ENCODE peak calls at places on chromosome 12, in six cellular contexts. J, R, S, Z, X and B are unnamed samples.

GRCh38 chr12:23126794-23127193 is 501.8 kb downstream of the ETNK1 start:
- DNase-seq in J (no peak), X (no peak), Z (no peak), S (no peak), R (no peak), B (no peak)

GRCh38 chr12:9730011-9730410 is 2.9 kb downstream of the CLECL1 start:
- DNase-seq in X (no peak), J (no peak), S (no peak), Z (no peak), R (no peak), B (no peak)

GRCh38 chr12:82950362-82950761 is 263.7 kb downstream of the TMTC2 start:
- DNase-seq in J (no peak), X (no peak), Z (no peak), R (no peak), S (no peak), B (no peak)

GRCh38 chr12:116547955-116548471 is 11.2 kb upstream of the MAP1LC3B2 start:
- DNase-seq in Z (no peak), J (no peak), X (no peak), R (no peak), S (no peak), B (peak)

GRCh38 chr12:124774462-124775167 is 89.0 kb downstream of the SCARB1 start:
- DNase-seq in J (no peak), R (peak), S (peak), Z (no peak), X (peak), B (peak)

GRCh38 chr12:125228519-125229260 is 163.5 kb downstream of the AACS start:
- DNase-seq in X (no peak), R (no peak), J (no peak), S (no peak), Z (no peak), B (no peak)

GRCh38 chr12:57454566-57455373 is at the start of gene INHBE:
- DNase-seq in X (no peak), Z (no peak), R (no peak), S (no peak), J (no peak), B (peak)

GRCh38 chr12:3530548-3530947 is 39.5 kb downstream of the PRMT8 start:
- DNase-seq in R (no peak), X (no peak), J (peak), Z (peak), S (no peak), B (no peak)

GRCh38 chr12:108667349-108667748 is 33.7 kb upstream of the SELPLG start:
- DNase-seq in S (no peak), Z (no peak), X (no peak), R (no peak), J (no peak), B (no peak)

GRCh38 chr12:26666286-26666685 is 166.7 kb downstream of the ITPR2 start:
- DNase-seq in Z (no peak), R (no peak), J (no peak), X (no peak), S (no peak), B (no peak)

GRCh38 chr12:128337456-128338160 is 70.6 kb downstream of the TMEM132C start:
- DNase-seq in S (no peak), Z (no peak), X (no peak), R (no peak), J (no peak), B (no peak)

GRCh38 chr12:109738209-109738608 is 24.6 kb downstream of the FAM222A start:
- DNase-seq in J (no peak), X (no peak), Z (no peak), S (no peak), R (no peak), B (no peak)

GRCh38 chr12:32312049-32312670 is 87.2 kb upstream of the FGD4 start:
- DNase-seq in Z (no peak), X (no peak), S (no peak), J (no peak), R (peak), B (peak)

GRCh38 chr12:30847259-30847658 is 79.3 kb upstream of the TSPAN11 start:
- DNase-seq in S (no peak), Z (no peak), J (no peak), R (peak), X (no peak), B (peak)

GRCh38 chr12:85425926-85426325 is 145.9 kb downstream of the ALX1 start:
- DNase-seq in R (no peak), X (no peak), S (no peak), J (no peak), Z (no peak), B (no peak)

GRCh38 chr12:94421868-94422740 is 37.6 kb downstream of the CEP83 start:
- DNase-seq in S (no peak), R (no peak), Z (no peak), X (no peak), J (no peak), B (no peak)

GRCh38 chr12:55748230-55748993 is 5.5 kb downstream of the GDF11 start:
- DNase-seq in S (no peak), Z (no peak), J (no peak), R (no peak), X (no peak), B (no peak)

GRCh38 chr12:55746913-55747231 is 4.0 kb downstream of the GDF11 start:
- DNase-seq in R (no peak), J (no peak), X (no peak), Z (no peak), S (no peak), B (no peak)

GRCh38 chr12:55745361-55746146 is 2.6 kb downstream of the GDF11 start:
- DNase-seq in J (no peak), X (no peak), Z (no peak), R (peak), S (no peak), B (no peak)

GRCh38 chr12:55743967-55744931 is 1.3 kb downstream of the GDF11 start:
- DNase-seq in J (no peak), R (no peak), X (no peak), Z (no peak), S (no peak), B (no peak)

DNA sequence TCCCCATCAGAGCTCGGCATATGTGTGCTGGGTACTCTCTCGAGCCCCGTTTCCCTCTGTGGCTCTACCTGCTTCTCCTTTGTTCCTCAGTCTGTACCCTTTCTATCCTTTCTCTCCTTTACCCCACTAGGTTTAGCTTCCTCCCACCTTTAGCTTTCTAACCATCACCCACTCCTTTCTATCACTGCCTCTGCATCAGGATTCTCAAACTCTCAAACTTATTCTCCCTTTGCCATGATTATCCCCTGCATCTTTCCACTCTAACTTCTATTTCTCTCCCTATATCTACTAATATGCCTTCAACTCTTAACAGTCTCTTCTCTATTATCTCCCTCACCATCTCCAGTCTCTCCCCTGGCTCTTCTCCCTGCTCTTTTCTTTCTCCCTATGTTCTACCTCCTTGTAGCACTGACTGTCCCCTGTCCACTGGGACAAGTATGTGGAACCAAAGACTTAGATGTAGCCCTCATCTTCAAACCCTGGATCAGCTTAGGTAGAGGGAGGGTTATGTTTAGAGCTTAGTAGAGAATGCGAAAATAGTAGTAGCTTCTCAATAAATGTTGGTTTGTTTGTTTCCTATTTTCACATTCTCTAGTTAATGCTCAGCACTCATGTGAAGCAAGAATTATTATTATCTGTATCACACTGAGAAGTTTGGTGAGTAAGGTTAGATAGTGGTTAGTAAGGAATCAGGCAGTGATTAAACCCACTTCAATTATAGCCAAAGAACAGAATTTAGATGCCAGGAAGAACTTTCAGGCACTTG is 3.4 kb downstream of the GDF11 start:
- DNase-seq in S (no peak), J (no peak), X (no peak), R (no peak), Z (no peak), B (no peak)
- H3K4me3 ChIP-seq in S (no peak), J (no peak), X (no peak), R (peak), Z (no peak), B (no peak)

GRCh38 chr12:91264178-91264577 is 81.6 kb upstream of the DCN start:
- DNase-seq in J (no peak), S (no peak), Z (no peak), X (no peak), R (no peak), B (no peak)

GRCh38 chr12:91256471-91256870 is 73.9 kb upstream of the DCN start:
- DNase-seq in X (no peak), R (no peak), Z (no peak), J (no peak), S (no peak), B (peak)

GRCh38 chr12:91267039-91267438 is 84.4 kb upstream of the DCN start:
- DNase-seq in J (no peak), Z (no peak), R (no peak), X (no peak), S (no peak), B (no peak)

GRCh38 chr12:91262023-91262676 is 79.5 kb upstream of the DCN start:
- DNase-seq in Z (no peak), S (no peak), X (no peak), R (no peak), J (no peak), B (no peak)
- H3K4me3 ChIP-seq in Z (no peak), S (no peak), X (no peak), R (no peak), J (no peak), B (no peak)

GRCh38 chr12:67986632-67987031 is 2.6 kb upstream of the IFNG-AS1 start:
- DNase-seq in X (no peak), J (no peak), S (no peak), R (no peak), Z (no peak), B (peak)

GRCh38 chr12:67982165-67982563 is 7.1 kb upstream of the IFNG-AS1 start:
- DNase-seq in X (no peak), J (no peak), Z (no peak), R (no peak), S (no peak), B (peak)

GRCh38 chr12:67977668-67978067 is 11.6 kb upstream of the IFNG-AS1 start:
- DNase-seq in Z (no peak), J (no peak), R (no peak), S (no peak), X (no peak), B (no peak)

GRCh38 chr12:67980391-67980790 is 8.9 kb upstream of the IFNG-AS1 start:
- DNase-seq in J (no peak), X (no peak), Z (no peak), R (no peak), S (no peak), B (peak)

DNA sequence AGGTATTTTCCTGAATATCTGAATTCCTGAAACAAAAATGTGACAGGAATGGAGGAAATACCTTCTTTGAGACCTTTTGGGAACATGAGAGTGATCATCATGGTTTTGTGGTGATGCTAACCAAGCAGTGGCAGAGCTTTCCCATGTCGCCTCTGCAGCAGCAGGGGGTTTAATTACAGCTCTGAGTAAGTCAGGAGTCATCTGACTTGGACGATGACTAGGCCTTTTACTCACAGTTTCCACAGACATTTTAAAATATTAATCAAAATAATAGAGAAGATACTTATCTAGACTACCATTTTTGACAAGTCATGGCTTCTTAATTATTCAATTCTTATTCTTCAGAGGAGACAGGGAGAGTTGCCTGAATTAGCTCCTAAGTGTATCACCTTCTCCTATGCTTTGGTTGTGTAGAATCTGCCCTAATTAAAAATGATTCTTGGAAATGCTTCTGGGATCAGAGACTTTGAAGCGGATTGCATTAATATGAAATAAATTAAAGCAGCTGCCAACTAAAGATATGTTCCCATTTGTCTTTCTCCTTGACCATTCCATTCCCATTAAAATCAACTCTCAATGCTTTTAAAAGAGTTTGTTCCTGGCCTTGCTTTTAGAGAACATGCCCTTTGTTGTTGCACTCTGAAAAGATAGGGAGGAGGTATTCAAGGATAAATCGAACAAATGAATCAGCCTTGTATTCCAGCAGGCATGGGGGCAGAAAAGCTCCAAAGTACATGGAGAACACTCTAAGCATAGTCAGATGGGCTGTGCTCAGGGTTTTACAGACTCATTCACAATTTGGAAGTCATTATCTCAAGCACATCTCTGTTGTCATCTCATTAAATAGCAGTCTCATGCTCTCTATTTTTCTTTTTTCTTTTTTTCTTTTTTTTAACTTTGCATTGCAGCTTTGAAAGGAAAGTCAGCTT is 7.7 kb upstream of the IFNG-AS1 start:
- DNase-seq in X (no peak), S (no peak), J (no peak), R (no peak), Z (no peak), B (peak)
- H3K4me3 ChIP-seq in X (no peak), S (no peak), J (no peak), R (peak), Z (no peak), B (no peak)

DNA sequence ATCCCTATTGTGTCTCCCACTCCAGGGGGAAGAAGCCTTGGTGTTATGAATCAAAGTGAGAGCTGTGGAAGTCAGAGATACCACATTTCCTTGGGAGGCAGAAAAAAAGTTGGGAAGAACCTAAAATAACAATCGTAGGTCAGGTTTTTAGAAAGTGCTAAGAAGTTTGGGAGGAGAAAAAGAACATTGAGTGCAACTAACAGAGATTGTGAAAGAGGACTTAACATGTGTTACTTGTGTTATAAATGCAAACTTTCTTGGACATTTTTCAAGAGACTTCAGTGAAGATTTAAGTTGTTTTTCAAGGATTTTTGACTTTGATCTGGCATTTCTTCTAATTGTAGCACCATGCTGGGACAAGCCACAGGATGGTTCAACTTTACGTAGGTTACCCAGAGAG is 7.8 kb upstream of the ERP27 start:
- DNase-seq in J (no peak), X (no peak), Z (no peak), S (no peak), R (no peak), B (peak)
- H3K4me3 ChIP-seq in J (no peak), X (no peak), Z (no peak), S (no peak), R (peak), B (no peak)

DNA sequence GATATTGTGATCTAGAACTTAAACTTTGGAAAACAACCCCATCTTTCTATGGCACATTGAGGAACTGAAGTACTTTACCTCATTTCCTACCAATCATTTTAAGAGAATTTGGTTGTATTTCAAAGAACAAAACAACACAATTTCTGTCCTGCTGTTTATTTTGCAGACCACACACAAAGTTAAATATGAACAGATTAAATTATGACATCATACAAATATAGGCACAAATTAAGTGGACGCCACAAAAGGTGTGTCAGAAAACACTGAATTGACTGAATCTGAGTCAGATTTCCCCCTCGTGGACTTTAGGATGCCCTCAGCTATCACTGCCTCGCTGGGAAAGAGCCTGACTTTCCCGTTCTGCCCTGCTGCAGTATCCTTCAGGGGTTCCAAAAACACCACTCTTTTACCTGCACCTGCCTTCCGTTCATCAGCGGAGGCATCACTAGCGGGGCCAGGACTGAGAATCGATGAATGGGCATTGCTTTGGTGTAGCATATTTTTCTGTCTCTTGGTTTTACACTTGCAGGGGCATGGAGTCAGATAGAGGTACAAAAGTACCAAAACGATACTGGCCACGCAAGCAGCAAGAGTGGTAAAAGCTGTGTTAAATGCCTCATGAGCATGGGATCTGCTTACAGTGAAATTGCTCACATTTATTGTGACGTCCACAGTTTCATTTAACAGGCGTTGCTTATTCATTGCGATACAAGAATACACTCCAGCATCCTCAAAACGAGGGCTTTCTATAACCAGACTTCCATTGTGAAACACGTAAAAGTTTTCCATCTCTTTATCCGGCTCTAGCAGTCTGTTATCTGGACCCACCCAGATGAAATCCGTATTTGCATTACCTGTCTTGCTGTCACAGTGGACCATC is 2.0 kb upstream of the PCED1B start:
- DNase-seq in S (no peak), X (no peak), J (no peak), Z (no peak), R (no peak), B (no peak)
- H3K4me3 ChIP-seq in S (peak), X (peak), J (no peak), Z (no peak), R (no peak), B (no peak)

GRCh38 chr12:53986686-53987180 is 1.8 kb downstream of the HOXC10 start:
- DNase-seq in Z (no peak), S (no peak), X (no peak), R (no peak), J (no peak), B (no peak)
- H3K4me3 ChIP-seq in Z (peak), S (no peak), X (no peak), R (peak), J (no peak), B (peak)

DNA sequence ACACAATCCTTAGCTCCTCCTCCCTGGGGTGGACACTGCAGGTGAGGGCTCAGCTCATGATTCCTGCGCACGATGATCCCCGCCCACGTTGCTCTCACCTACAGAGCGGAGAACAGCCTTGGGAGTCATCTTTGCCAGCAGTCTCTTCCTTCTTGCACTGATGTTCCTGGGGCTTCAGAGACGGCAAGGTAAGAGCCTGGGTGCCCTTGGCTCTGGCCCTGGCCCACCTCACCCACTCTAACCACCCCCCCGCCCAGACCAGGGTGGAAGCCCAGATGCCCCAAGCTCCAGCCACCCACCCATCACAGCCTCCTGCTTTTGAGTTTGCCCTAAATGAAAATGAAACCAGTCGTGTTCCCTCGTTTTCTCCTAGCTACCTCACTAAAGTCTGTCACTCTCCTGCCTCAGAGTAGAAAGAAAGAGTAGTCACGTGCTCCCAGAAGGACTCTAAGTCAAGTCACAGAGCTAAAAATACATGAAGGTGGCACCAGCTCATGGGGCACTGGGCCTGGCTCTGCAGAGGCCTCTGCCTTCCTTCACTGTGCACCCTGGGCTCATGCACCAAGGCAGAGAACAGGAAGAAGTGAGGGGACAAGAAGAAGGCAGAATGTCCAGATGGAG is 9.0 kb downstream of the TAPBPL start:
- DNase-seq in Z (no peak), R (no peak), X (no peak), J (peak), S (peak), B (no peak)
- H3K4me3 ChIP-seq in Z (no peak), R (no peak), X (no peak), J (no peak), S (peak), B (no peak)

DNA sequence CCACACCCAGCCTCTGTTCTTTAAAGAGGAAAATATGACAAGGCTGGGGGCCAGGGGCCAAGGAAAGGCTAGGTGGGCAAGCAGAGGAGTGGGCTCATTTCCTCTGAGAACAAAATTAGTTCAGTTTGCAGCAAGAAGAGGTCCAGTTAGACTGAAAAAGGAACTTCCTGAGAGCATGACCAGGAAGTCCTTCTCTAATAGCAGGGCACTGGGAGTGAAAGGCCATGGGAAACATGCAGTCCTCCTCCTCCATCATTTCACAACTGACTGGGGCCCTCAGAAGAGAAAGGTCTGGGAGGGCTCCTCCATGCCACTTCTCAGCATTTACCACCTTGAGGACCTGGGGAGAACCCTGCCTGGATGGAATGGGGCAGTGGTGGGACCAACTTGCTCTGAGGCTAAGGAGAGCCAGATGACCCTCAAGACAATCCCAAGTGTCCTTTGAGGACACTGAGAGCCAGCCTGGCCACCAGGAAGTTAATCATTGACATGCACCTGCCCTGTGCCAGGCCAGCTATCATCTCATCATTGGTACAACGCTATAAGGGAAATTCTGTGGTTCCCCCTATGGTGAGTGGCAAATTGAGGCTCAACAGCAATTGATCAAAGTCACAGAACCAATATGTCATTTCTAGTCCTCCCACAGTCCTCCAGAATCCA is 2.0 kb downstream of the AQP2 start:
- DNase-seq in J (no peak), Z (no peak), X (no peak), S (no peak), R (no peak), B (no peak)
- H3K4me3 ChIP-seq in J (no peak), Z (no peak), X (no peak), S (no peak), R (no peak), B (no peak)